ENCODE peak calls at places on chromosomes 3 and 15, in eight cellular contexts. Y is GM06990; K is naive thymus-derived CD8-positive, alpha-beta T cell; F is GM23248; C is lower leg skin; G is CD4-positive, alpha-beta T cell; E is activated CD4-positive, alpha-beta T cell treated with anti-CD3 and anti-CD28 coated beads for 1 hour; O is fibroblast of the conjunctiva. Q is an unnamed sample.

GRCh38 chr15:70504305-70504951 is 258.9 kb downstream of the UACA start:
- DNase-seq in Y (peak), K (no peak), F (peak), C (peak), G (no peak), E (no peak), O (no peak), Q (no peak)

GRCh38 chr3:69290006-69290405 is 95.9 kb downstream of the FRMD4B start:
- DNase-seq in Y (no peak), K (no peak), F (no peak), C (no peak), G (no peak), E (no peak), O (no peak), Q (no peak)

GRCh38 chr3:150370129-150370602 is 37.9 kb upstream of the TSC22D2 start:
- DNase-seq in Y (no peak), K (no peak), F (peak), C (peak), G (no peak), E (no peak), O (peak), Q (no peak)

GRCh38 chr3:98540346-98540745 is 8.6 kb downstream of the GPR15 start:
- DNase-seq in Y (peak), K (no peak), F (no peak), C (no peak), G (no peak), E (no peak), O (no peak), Q (no peak)

GRCh38 chr3:154981201-154981600 is 98.9 kb upstream of the MME start:
- DNase-seq in Y (no peak), K (no peak), F (peak), C (no peak), G (no peak), E (no peak), O (no peak), Q (no peak)

GRCh38 chr3:64129581-64129980 is 95.7 kb downstream of the PRICKLE2 start:
- DNase-seq in Y (no peak), K (no peak), F (no peak), C (no peak), G (no peak), E (no peak), O (no peak), Q (no peak)

GRCh38 chr3:143122089-143122430 is 2.5 kb downstream of the CHST2 start:
- DNase-seq in Y (no peak), K (no peak), F (no peak), C (no peak), G (no peak), E (no peak), O (no peak), Q (peak)

GRCh38 chr3:99901200-99901926 is 83.7 kb downstream of the CMSS1 start:
- DNase-seq in Y (peak), K (no peak), F (peak), C (no peak), G (no peak), E (no peak), O (peak), Q (no peak)

GRCh38 chr15:38069506-38069905 is 135.1 kb downstream of the TMCO5A start:
- DNase-seq in Y (no peak), K (no peak), F (peak), C (peak), G (no peak), E (no peak), O (peak), Q (no peak)

GRCh38 chr3:52774901-52775864 is 2.2 kb upstream of the ITIH1 start:
- DNase-seq in Y (no peak), K (no peak), F (no peak), C (no peak), G (no peak), E (no peak), O (no peak), Q (no peak)

GRCh38 chr3:107752202-107752990 is 229.6 kb downstream of the BBX start:
- DNase-seq in Y (no peak), K (no peak), F (peak), C (no peak), G (no peak), E (no peak), O (peak), Q (no peak)

GRCh38 chr3:64748244-64748894 is 60.6 kb upstream of the ADAMTS9 start:
- DNase-seq in Y (no peak), K (no peak), F (no peak), C (no peak), G (no peak), E (no peak), O (no peak), Q (no peak)

GRCh38 chr3:188975612-188976314 is 196.0 kb upstream of the TPRG1 start:
- DNase-seq in Y (no peak), K (no peak), F (no peak), C (no peak), G (no peak), E (no peak), O (no peak), Q (no peak)

GRCh38 chr3:161500057-161500836 is 3.6 kb downstream of the OTOL1 start:
- DNase-seq in Y (no peak), K (no peak), F (peak), C (no peak), G (no peak), E (no peak), O (no peak), Q (no peak)

GRCh38 chr3:115469649-115470048 is 153.7 kb upstream of the GAP43 start:
- DNase-seq in Y (no peak), K (no peak), F (no peak), C (no peak), G (no peak), E (no peak), O (no peak), Q (no peak)

GRCh38 chr15:36959746-36960145 is 140.6 kb downstream of the MEIS2 start:
- DNase-seq in Y (no peak), K (no peak), F (no peak), C (no peak), G (no peak), E (no peak), O (no peak), Q (no peak)

GRCh38 chr3:15427981-15428380 is 583 bp downstream of the EAF1 start:
- DNase-seq in Y (no peak), K (no peak), F (no peak), C (no peak), G (no peak), E (no peak), O (no peak), Q (no peak)

GRCh38 chr3:82628385-82629014 is 867.1 kb upstream of the GBE1 start:
- DNase-seq in Y (no peak), K (no peak), F (no peak), C (no peak), G (no peak), E (no peak), O (no peak), Q (no peak)

Q was measured in CD8-positive, alpha-beta memory T cell.